ENCODE peak calls at places on chromosomes 2 and 18, in four cellular contexts. Z is K562, W is HCT116, O is HepG2. E is an unnamed sample. For H3K9me3, the result is how much of the 10 kb centered on the place peaks cover.

GRCh38 chr2:73911548-73912208 is 15.0 kb upstream of the DGUOK start:
- DNase-seq in Z (no peak), W (no peak), O (no peak), E (no peak)

GRCh38 chr2:207088276-207088675 is 77.5 kb downstream of the KLF7 start:
- DNase-seq in Z (no peak), W (no peak), O (no peak), E (no peak)

GRCh38 chr2:195710407-195710806 is 53.4 kb downstream of the SLC39A10 start:
- DNase-seq in Z (no peak), W (no peak), O (no peak), E (no peak)

GRCh38 chr2:162221064-162221463 is 22.2 kb downstream of the FAP start:
- DNase-seq in Z (peak), W (peak), O (peak), E (peak)

GRCh38 chr2:13605266-13605665 is 888.5 kb downstream of the TRIB2 start:
- DNase-seq in Z (no peak), W (no peak), O (no peak), E (no peak)

GRCh38 chr18:11752116-11752911 is 63.2 kb downstream of the GNAL start:
- DNase-seq in Z (peak), W (no peak), O (no peak), E (no peak)

GRCh38 chr18:72104851-72105250 is 439.3 kb downstream of the CBLN2 start:
- DNase-seq in Z (no peak), W (no peak), O (no peak), E (no peak)

GRCh38 chr18:62017618-62018017 is 124.8 kb upstream of the RNF152 start:
- DNase-seq in Z (no peak), W (no peak), O (no peak), E (no peak)

GRCh38 chr2:68463287-68463877 is 3.7 kb downstream of the FBXO48 start:
- DNase-seq in Z (peak), W (peak), O (peak), E (no peak)

GRCh38 chr18:2147866-2148265 is 423.4 kb downstream of the METTL4 start:
- DNase-seq in Z (no peak), W (no peak), O (no peak), E (no peak)

GRCh38 chr2:20429528-20429927 is 17.3 kb upstream of the RHOB start:
- DNase-seq in Z (no peak), W (no peak), O (no peak), E (no peak)

GRCh38 chr18:78927156-78927555 is 52.5 kb upstream of the SALL3 start:
- DNase-seq in Z (no peak), W (no peak), O (no peak), E (no peak)

GRCh38 chr18:78927616-78928015 is 52.0 kb upstream of the SALL3 start:
- DNase-seq in Z (no peak), W (no peak), O (no peak), E (no peak)

GRCh38 chr18:78925193-78925540 is 54.5 kb upstream of the SALL3 start:
- DNase-seq in Z (no peak), W (no peak), O (no peak), E (no peak)

GRCh38 chr18:78925557-78926242 is 53.9 kb upstream of the SALL3 start:
- DNase-seq in Z (no peak), W (no peak), O (no peak), E (no peak)

GRCh38 chr18:78926243-78926615 is 53.4 kb upstream of the SALL3 start:
- DNase-seq in Z (no peak), W (no peak), O (no peak), E (no peak)
- H3K9me3 ChIP-seq in Z (under half), W (under half), O (under half), E (under half)

GRCh38 chr2:8030694-8031303 is 651.1 kb upstream of the ID2 start:
- DNase-seq in Z (no peak), W (no peak), O (no peak), E (no peak)
- TF ChIP-seq TCF7L2 in Z (no peak), W (no peak), O (no peak), E (no peak)

GRCh38 chr2:113309655-113310387 is 31.1 kb upstream of the PAX8 start:
- DNase-seq in Z (no peak), W (no peak), O (no peak), E (no peak)

GRCh38 chr2:113304702-113305101 is 26.0 kb upstream of the PAX8 start:
- DNase-seq in Z (no peak), W (no peak), O (no peak), E (no peak)

DNA sequence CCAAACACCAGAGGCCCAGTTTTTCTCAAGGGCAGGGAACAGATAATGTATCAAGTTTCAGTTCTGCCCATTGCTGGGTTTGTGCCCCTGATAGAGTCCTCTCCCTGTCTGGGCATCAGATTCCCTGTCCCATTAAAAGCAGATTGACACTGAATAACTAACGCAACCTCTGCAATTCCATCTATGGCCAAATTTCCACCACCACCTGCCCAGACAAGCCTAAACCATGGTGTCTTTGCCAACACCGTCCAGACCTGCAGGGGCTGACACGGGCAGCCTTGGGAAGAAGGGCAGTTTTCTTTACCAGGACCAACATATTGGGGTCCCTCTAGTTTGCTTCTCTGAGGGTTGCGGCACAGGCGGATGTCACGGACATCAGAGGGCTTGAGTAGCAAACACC is 26.4 kb upstream of the PAX8 start:
- DNase-seq in Z (no peak), W (no peak), O (no peak), E (no peak)
- TF ChIP-seq POLR2AphosphoS5 in Z (no peak), W (no peak), O (no peak), E (no peak)

GRCh38 chr2:189940913-189941312 is 121.6 kb downstream of the MSTN start:
- DNase-seq in Z (no peak), W (no peak), O (no peak), E (no peak)

GRCh38 chr2:189937691-189938090 is 124.8 kb downstream of the MSTN start:
- DNase-seq in Z (no peak), W (no peak), O (no peak), E (no peak)

GRCh38 chr2:189943009-189943408 is 119.5 kb downstream of the MSTN start:
- DNase-seq in Z (no peak), W (no peak), O (no peak), E (no peak)
- H3K9me3 ChIP-seq in Z (under half), W (under half), O (under half), E (under half)